ENCODE peak calls at places on chromosome 4, in five cellular contexts. Y is activated T-cell treated with anti-CD3 and anti-CD28 coated beads for 1 hour, K is SW 1271, V is endodermal cell, C is renal cortical epithelial cell. D is an unnamed sample.

GRCh38 chr4:623914-624626 is 1.3 kb upstream of the PDE6B start:
- DNase-seq in K (no peak), V (peak), Y (no peak), C (no peak), D (no peak)

GRCh38 chr4:100421356-100421978 is 96.4 kb downstream of the EMCN start:
- DNase-seq in K (no peak), Y (no peak), C (peak), V (no peak), D (no peak)

GRCh38 chr4:22474636-22475310 is 41.1 kb downstream of the ADGRA3 start:
- DNase-seq in K (no peak), V (no peak), C (peak), Y (no peak), D (no peak)

GRCh38 chr4:40877081-40877480 is 127.3 kb downstream of the NSUN7 start:
- DNase-seq in C (no peak), Y (no peak), K (no peak), V (no peak), D (no peak)

GRCh38 chr4:10115271-10115656 is 1.3 kb downstream of the WDR1 start:
- DNase-seq in C (peak), V (no peak), Y (no peak), K (no peak), D (no peak)

GRCh38 chr4:183132081-183132480 is 33.0 kb downstream of the WWC2 start:
- DNase-seq in C (no peak), V (no peak), K (no peak), Y (no peak), D (no peak)

GRCh38 chr4:112521123-112522116 is 5.4 kb upstream of the NEUROG2 start:
- DNase-seq in V (peak), Y (no peak), K (no peak), C (no peak), D (peak)

GRCh38 chr4:56637154-56637553 is 43.9 kb downstream of the HOPX start:
- DNase-seq in V (no peak), K (no peak), Y (no peak), C (peak), D (no peak)

GRCh38 chr4:103091601-103092223 is 7.9 kb downstream of the BDH2 start:
- DNase-seq in V (peak), C (peak), Y (peak), K (peak), D (peak)

GRCh38 chr4:7675612-7676320 is 241.0 kb upstream of the PSAPL1 start:
- DNase-seq in K (no peak), C (no peak), V (no peak), Y (no peak), D (no peak)

GRCh38 chr4:113997206-113997605 is 17.8 kb upstream of the ARSJ start:
- DNase-seq in Y (no peak), V (no peak), C (no peak), K (no peak), D (no peak)

GRCh38 chr4:6056976-6057766 is 38.9 kb upstream of the C4orf50 start:
- DNase-seq in K (no peak), V (no peak), C (no peak), Y (no peak), D (no peak)

GRCh38 chr4:1348746-1349145 is 1.7 kb downstream of the UVSSA start:
- DNase-seq in C (no peak), K (no peak), Y (no peak), V (no peak), D (no peak)

GRCh38 chr4:142566243-142566642 is 279.9 kb downstream of the INPP4B start:
- DNase-seq in K (no peak), C (no peak), V (no peak), Y (no peak), D (no peak)

GRCh38 chr4:4712800-4713528 is 146.5 kb upstream of the MSX1 start:
- DNase-seq in K (no peak), V (peak), C (no peak), Y (no peak), D (no peak)

GRCh38 chr4:37715889-37716402 is 29.8 kb upstream of the RELL1 start:
- DNase-seq in V (no peak), K (no peak), C (peak), Y (no peak), D (no peak)

GRCh38 chr4:32219306-32220075 is 1499.3 kb downstream of the PCDH7 start:
- DNase-seq in C (no peak), Y (no peak), K (no peak), V (no peak), D (no peak)

GRCh38 chr4:150123073-150123472 is 44.8 kb downstream of the DCLK2 start:
- DNase-seq in C (no peak), V (no peak), K (no peak), Y (no peak), D (no peak)

GRCh38 chr4:1113311-1114009 is at the start of gene RNF212:
- DNase-seq in K (no peak), V (peak), C (no peak), Y (peak), D (no peak)

GRCh38 chr4:57499786-57500185 is 389.6 kb upstream of the IGFBP7 start:
- DNase-seq in K (no peak), Y (no peak), C (peak), V (no peak), D (no peak)

GRCh38 chr4:94244087-94244828 is 36.6 kb downstream of the SMARCAD1 start:
- DNase-seq in Y (no peak), C (no peak), K (no peak), V (no peak), D (no peak)

GRCh38 chr4:13537011-13537831 is 7.1 kb downstream of the NKX3-2 start:
- DNase-seq in V (peak), Y (no peak), C (no peak), K (no peak), D (no peak)

GRCh38 chr4:4204401-4204745 is 22.4 kb downstream of the OTOP1 start:
- DNase-seq in C (no peak), Y (no peak), V (peak), K (no peak), D (no peak)

GRCh38 chr4:22091351-22091731 is 142.8 kb upstream of the KCNIP4 start:
- DNase-seq in Y (no peak), C (no peak), V (peak), K (no peak), D (no peak)

GRCh38 chr4:7752649-7753048 is 187.0 kb downstream of the AFAP1 start:
- DNase-seq in Y (no peak), V (no peak), K (no peak), C (no peak), D (peak)

GRCh38 chr4:118834070-118834469 is 1.9 kb downstream of the SEC24D start:
- DNase-seq in V (no peak), C (no peak), Y (no peak), K (no peak), D (no peak)

GRCh38 chr4:65495439-65495838 is 174.8 kb downstream of the EPHA5 start:
- DNase-seq in C (no peak), Y (no peak), K (no peak), V (no peak), D (no peak)

GRCh38 chr4:23970193-23970850 is 80.5 kb upstream of the PPARGC1A start:
- DNase-seq in K (no peak), C (peak), Y (no peak), V (no peak), D (no peak)

GRCh38 chr4:77710684-77711083 is 105.1 kb downstream of the CXCL13 start:
- DNase-seq in C (no peak), Y (no peak), K (no peak), V (no peak), D (no peak)

GRCh38 chr4:25755911-25756310 is 100.3 kb downstream of the SLC34A2 start:
- DNase-seq in Y (no peak), K (no peak), C (no peak), V (no peak), D (no peak)

D was measured in WERI-Rb-1.